ENCODE peak calls at places on chromosomes 13 and 19, in six cellular contexts. Y is ovary, L is testis, H is pancreas, F is H9, A is uterus. I is an unnamed sample. For H3K4me1, the result is how much of the 10 kb centered on the place peaks cover.

GRCh38 chr13:25281937-25282332 is 5.4 kb downstream of the MTMR6 start:
- DNase-seq in L (no peak), A (no peak), F (no peak), H (no peak), Y (no peak), I (no peak)

GRCh38 chr13:104671901-104672300 is 1605.7 kb upstream of the SLC10A2 start:
- DNase-seq in H (no peak), F (no peak), L (no peak), A (no peak), Y (no peak), I (no peak)

GRCh38 chr19:14440049-14440448 is 6.9 kb downstream of the PKN1 start:
- DNase-seq in H (no peak), Y (no peak), A (peak), F (no peak), L (peak), I (peak)

GRCh38 chr19:10237702-10238101 is 6.6 kb upstream of the S1PR2 start:
- DNase-seq in H (no peak), F (no peak), A (no peak), Y (no peak), L (no peak), I (no peak)

GRCh38 chr19:54324071-54324470 is 11.1 kb upstream of the LILRA5 start:
- DNase-seq in H (no peak), A (no peak), Y (no peak), L (no peak), F (no peak), I (no peak)

GRCh38 chr19:19211499-19212432 is at the start of gene NCAN:
- DNase-seq in L (no peak), Y (no peak), F (peak), H (no peak), A (no peak), I (no peak)

GRCh38 chr13:25213716-25214115 is 41.6 kb upstream of the AMER2 start:
- DNase-seq in A (no peak), Y (no peak), L (no peak), H (no peak), F (no peak), I (no peak)

GRCh38 chr19:44050740-44051653 is 839 bp upstream of the ZNF223 start:
- DNase-seq in L (peak), F (peak), A (no peak), Y (no peak), H (peak), I (peak)

GRCh38 chr19:1920644-1921043 is 15.4 kb downstream of the ADAT3 start:
- DNase-seq in F (no peak), Y (no peak), H (no peak), A (no peak), L (no peak), I (no peak)

GRCh38 chr19:50482271-50482855 is 5.7 kb upstream of the GARIN5A start:
- DNase-seq in L (no peak), F (no peak), H (no peak), A (no peak), Y (no peak), I (no peak)

GRCh38 chr19:35419046-35419445 is 29.0 kb upstream of the FFAR2 start:
- DNase-seq in L (no peak), H (no peak), F (no peak), Y (no peak), A (no peak), I (no peak)

GRCh38 chr13:61084983-61085382 is 330.7 kb downstream of the PCDH20 start:
- DNase-seq in H (no peak), Y (no peak), F (no peak), L (no peak), A (no peak), I (no peak)

GRCh38 chr19:45376045-45376724 is 5.8 kb upstream of the ERCC2 start:
- DNase-seq in A (peak), L (peak), Y (no peak), F (peak), H (peak), I (peak)

GRCh38 chr13:95956589-95957148 is 96.5 kb downstream of the UGGT2 start:
- DNase-seq in L (no peak), Y (no peak), F (no peak), A (no peak), H (no peak), I (no peak)

GRCh38 chr19:1857648-1858326 is 5.6 kb downstream of the KLF16 start:
- DNase-seq in A (no peak), H (no peak), L (no peak), Y (no peak), F (no peak), I (peak)

GRCh38 chr19:42419309-42419708 is 7.9 kb downstream of the LIPE start:
- DNase-seq in Y (no peak), F (no peak), L (no peak), H (no peak), A (no peak), I (peak)

GRCh38 chr13:91142572-91142971 is 204.9 kb upstream of the MIR17HG start:
- DNase-seq in F (no peak), Y (no peak), H (no peak), L (no peak), A (no peak), I (no peak)

GRCh38 chr13:29918845-29919244 is 68.4 kb upstream of the UBL3 start:
- DNase-seq in A (no peak), F (no peak), L (no peak), H (peak), Y (no peak), I (no peak)

GRCh38 chr19:19050731-19051130 is 13.1 kb upstream of the SLC25A42 start:
- DNase-seq in Y (no peak), F (no peak), A (no peak), L (no peak), H (no peak), I (no peak)

GRCh38 chr13:40316301-40316700 is 350.1 kb downstream of the FOXO1 start:
- DNase-seq in L (no peak), A (no peak), Y (peak), H (no peak), F (no peak), I (no peak)

GRCh38 chr19:1232652-1233360 is 5.0 kb downstream of the CBARP start:
- DNase-seq in F (no peak), L (peak), A (peak), H (no peak), Y (peak), I (no peak)

GRCh38 chr13:85137516-85137915 is 661.7 kb downstream of the SLITRK6 start:
- DNase-seq in F (no peak), A (no peak), H (no peak), Y (no peak), L (no peak), I (no peak)

GRCh38 chr19:44662686-44663085 is 8.6 kb upstream of the CEACAM19 start:
- DNase-seq in F (no peak), H (no peak), A (no peak), L (peak), Y (no peak), I (no peak)

GRCh38 chr19:29560313-29561075 is 34.7 kb downstream of the VSTM2B start:
- DNase-seq in Y (no peak), L (no peak), H (no peak), A (no peak), F (no peak), I (no peak)

GRCh38 chr13:99392126-99392805 is 85.1 kb upstream of the GPR183 start:
- DNase-seq in A (no peak), H (no peak), Y (no peak), F (no peak), L (no peak), I (no peak)

GRCh38 chr13:45142440-45143345 is 22.4 kb downstream of the GTF2F2 start:
- DNase-seq in Y (no peak), A (no peak), H (no peak), F (no peak), L (no peak), I (no peak)

GRCh38 chr19:33493401-33494275 is 28.0 kb downstream of the PEPD start:
- DNase-seq in A (no peak), Y (no peak), H (no peak), F (no peak), L (no peak), I (peak)

GRCh38 chr19:19447536-19448237 is 42.2 kb downstream of the GATAD2A start:
- DNase-seq in F (peak), H (no peak), A (no peak), L (no peak), Y (no peak), I (no peak)

GRCh38 chr13:30907167-30907761 is 1.2 kb downstream of the MEDAG start:
- DNase-seq in F (no peak), Y (peak), H (no peak), A (no peak), L (peak), I (peak)

GRCh38 chr19:28482221-28482620 is 730.7 kb downstream of the UQCRFS1 start:
- DNase-seq in L (no peak), F (peak), Y (no peak), A (no peak), H (no peak), I (no peak)

GRCh38 chr13:48493076-48493765 is 39.7 kb downstream of the RCBTB2 start:
- DNase-seq in H (no peak), A (no peak), Y (no peak), F (no peak), L (no peak), I (no peak)

GRCh38 chr13:21673592-21674270 is 2.9 kb downstream of the FGF9 start:
- DNase-seq in L (peak), H (peak), A (no peak), Y (no peak), F (peak), I (peak)

GRCh38 chr13:21672811-21673591 is 2.1 kb downstream of the FGF9 start:
- DNase-seq in F (no peak), Y (no peak), L (no peak), A (no peak), H (no peak), I (no peak)

GRCh38 chr13:21676611-21677021 is 5.7 kb downstream of the FGF9 start:
- DNase-seq in F (peak), Y (no peak), H (peak), A (no peak), L (no peak), I (no peak)

GRCh38 chr13:21675095-21676007 is 4.5 kb downstream of the FGF9 start:
- DNase-seq in H (peak), A (no peak), L (peak), F (peak), Y (no peak), I (peak)

GRCh38 chr13:21674271-21675009 is 3.6 kb downstream of the FGF9 start:
- DNase-seq in A (no peak), L (no peak), Y (no peak), F (peak), H (no peak), I (no peak)
- H3K27ac ChIP-seq in A (peak), L (no peak), Y (no peak), F (no peak), H (peak), I (no peak)

GRCh38 chr19:8897106-8897505 is 64.9 kb downstream of the MBD3L1 start:
- DNase-seq in Y (no peak), L (no peak), A (no peak), F (no peak), H (no peak), I (no peak)
- TF ChIP-seq CTCF in Y (no peak), L (no peak), A (no peak), F (no peak), H (no peak), I (no peak)

GRCh38 chr19:46979770-46980105 is 39.9 kb upstream of the NPAS1 start:
- DNase-seq in A (no peak), Y (no peak), H (no peak), L (no peak), F (peak), I (no peak)
- H3K4me1 ChIP-seq in A (under half), Y (under half), H (under half), L (half or more), F (under half), I (under half)

DNA sequence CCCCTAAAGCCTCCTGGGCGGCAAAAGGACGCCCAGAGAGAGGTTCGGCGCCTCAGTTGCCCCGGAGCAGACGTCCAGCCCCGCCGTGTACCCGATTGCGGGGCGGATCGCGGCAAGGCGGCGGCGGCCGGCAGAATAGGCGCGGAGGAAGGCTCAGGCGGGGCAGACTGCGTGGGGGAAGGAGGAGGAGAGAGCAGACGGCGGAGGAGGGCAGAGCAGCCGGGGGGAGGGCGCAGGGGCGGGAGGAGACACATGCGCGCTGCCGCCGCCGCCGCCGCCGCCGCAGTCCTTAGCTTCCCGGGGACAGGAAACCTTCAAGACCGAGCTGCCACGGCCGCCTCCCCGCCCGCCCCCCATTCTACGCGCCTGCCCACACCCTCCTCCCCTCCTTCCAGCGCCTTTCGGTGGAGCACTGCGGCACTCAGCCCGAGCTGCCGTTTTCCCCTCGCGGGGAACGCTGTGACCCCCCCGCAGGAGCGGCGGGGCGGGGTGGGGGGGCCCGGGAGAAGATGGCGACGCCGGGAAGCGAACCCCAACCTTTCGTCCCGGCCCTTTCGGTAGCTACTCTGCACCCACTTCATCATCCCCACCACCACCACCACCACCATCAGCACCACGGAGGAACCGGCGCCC is at the start of gene LRCH1:
- DNase-seq in F (peak), A (peak), L (peak), H (peak), Y (peak), I (peak)
- H3K27ac ChIP-seq in F (no peak), A (peak), L (peak), H (peak), Y (peak), I (peak)